ENCODE peak calls at places on chromosomes 6 and 20, in four cellular contexts. W is choroid plexus epithelial cell, C is DMS 273 treated with DMSO at 0.1 percent for 48 hours, P is MM.1S. M is an unnamed sample.

GRCh38 chr6:31112478-31112877 is at the start of gene C6orf15:
- DNase-seq in W (no peak), P (no peak), C (no peak), M (no peak)

GRCh38 chr6:50062051-50062450 is 12.3 kb upstream of the DEFB112 start:
- DNase-seq in W (no peak), C (no peak), P (peak), M (no peak)

GRCh38 chr6:10112871-10113584 is 301.8 kb downstream of the TFAP2A start:
- DNase-seq in P (no peak), C (no peak), W (no peak), M (no peak)

GRCh38 chr6:71529769-71530168 is 241.2 kb downstream of the OGFRL1 start:
- DNase-seq in P (no peak), W (no peak), C (no peak), M (no peak)

GRCh38 chr6:62775427-62776022 is 435.7 kb upstream of the FKBP1C start:
- DNase-seq in W (peak), P (peak), C (no peak), M (no peak)

GRCh38 chr20:25259788-25260254 is 11.9 kb downstream of the PYGB start:
- DNase-seq in P (no peak), C (no peak), W (no peak), M (no peak)

GRCh38 chr6:122789078-122789861 is at the start of gene SMPDL3A:
- DNase-seq in C (no peak), P (peak), W (peak), M (peak)

GRCh38 chr20:56761393-56761792 is 132.3 kb downstream of the TFAP2C start:
- DNase-seq in W (no peak), P (no peak), C (no peak), M (no peak)

GRCh38 chr6:168098431-168098861 is 19.4 kb upstream of the FRMD1 start:
- DNase-seq in C (no peak), W (no peak), P (no peak), M (no peak)

GRCh38 chr20:58271596-58272460 is 37.7 kb upstream of the RAB22A start:
- DNase-seq in C (no peak), W (peak), P (no peak), M (no peak)

GRCh38 chr6:137217801-137218472 is 1.2 kb downstream of the IFNGR1 start:
- DNase-seq in P (no peak), C (peak), W (peak), M (no peak)

GRCh38 chr6:134880487-134881190 is 69.3 kb downstream of the ALDH8A1 start:
- DNase-seq in P (no peak), W (no peak), C (no peak), M (no peak)

GRCh38 chr6:31139599-31139998 is 733 bp upstream of the PSORS1C2 start:
- DNase-seq in P (no peak), C (no peak), W (no peak), M (no peak)

GRCh38 chr6:39688494-39688893 is 36.7 kb downstream of the KIF6 start:
- DNase-seq in P (no peak), W (peak), C (no peak), M (no peak)

GRCh38 chr6:107695061-107695715 is 128.9 kb downstream of the SCML4 start:
- DNase-seq in P (no peak), W (peak), C (no peak), M (no peak)

GRCh38 chr20:47243003-47243402 is 113.5 kb downstream of the ZMYND8 start:
- DNase-seq in C (no peak), W (no peak), P (no peak), M (no peak)

GRCh38 chr6:156420172-156420993 is 356.8 kb upstream of the ARID1B start:
- DNase-seq in W (no peak), P (no peak), C (no peak), M (no peak)

GRCh38 chr6:155187994-155188706 is 75.7 kb upstream of the CLDN20 start:
- DNase-seq in P (no peak), C (no peak), W (no peak), M (no peak)

GRCh38 chr6:80618953-80619352 is 512.5 kb downstream of the BCKDHB start:
- DNase-seq in C (no peak), P (no peak), W (peak), M (no peak)

GRCh38 chr20:18093388-18093787 is 35.7 kb upstream of the OVOL2 start:
- DNase-seq in C (no peak), P (no peak), W (no peak), M (no peak)

GRCh38 chr20:60250251-60250650 is 292.0 kb downstream of the CDH26 start:
- DNase-seq in P (no peak), C (no peak), W (no peak), M (no peak)

GRCh38 chr20:37640600-37641561 is 52.9 kb upstream of the CTNNBL1 start:
- DNase-seq in P (no peak), C (peak), W (peak), M (no peak)

GRCh38 chr6:149317656-149318571 is at the start of gene TAB2:
- DNase-seq in P (peak), C (no peak), W (peak), M (peak)

GRCh38 chr6:142810952-142811514 is 133.9 kb downstream of the HIVEP2 start:
- DNase-seq in W (no peak), P (no peak), C (no peak), M (no peak)

GRCh38 chr20:61780066-61780465 is 285.6 kb downstream of the TAF4 start:
- DNase-seq in P (no peak), C (no peak), W (no peak), M (no peak)

GRCh38 chr20:63735859-63736718 is at the start of gene LIME1:
- DNase-seq in W (no peak), C (no peak), P (peak), M (peak)

GRCh38 chr6:150452642-150453243 is 83.9 kb downstream of the IYD start:
- DNase-seq in P (no peak), C (no peak), W (no peak), M (no peak)

GRCh38 chr6:117847912-117848311 is 59.2 kb upstream of the SLC35F1 start:
- DNase-seq in C (no peak), P (no peak), W (no peak), M (no peak)

GRCh38 chr6:94862116-94862515 is 715.2 kb upstream of the MANEA start:
- DNase-seq in P (no peak), W (peak), C (no peak), M (no peak)

GRCh38 chr6:156645106-156645505 is 132.1 kb upstream of the ARID1B start:
- DNase-seq in W (peak), P (no peak), C (no peak), M (no peak)

GRCh38 chr20:41664584-41664983 is 46.4 kb upstream of the CHD6 start:
- DNase-seq in C (no peak), W (peak), P (peak), M (no peak)

GRCh38 chr20:21232546-21233280 is 70.4 kb upstream of the XRN2 start:
- DNase-seq in P (no peak), W (no peak), C (no peak), M (no peak)

GRCh38 chr6:108476381-108476780 is 84.3 kb upstream of the FOXO3 start:
- DNase-seq in P (no peak), C (no peak), W (no peak), M (no peak)

GRCh38 chr6:79762370-79762769 is 131.2 kb downstream of the SH3BGRL2 start:
- DNase-seq in C (peak), W (peak), P (no peak), M (no peak)